ENCODE peak calls at places on chromosomes 4 and X, in ten cellular contexts. F is CD8-positive, alpha-beta T cell; J is fibroblast of the aortic adventitia; A is GM12865; Z is heart right ventricle; E is NB4; S is choroid plexus epithelial cell; I is upper lobe of right lung; Y is astrocyte of the cerebellum; T is cardiac muscle cell. D is an unnamed sample.

GRCh38 chr4:123750044-123750443 is 353.4 kb downstream of the SPRY1 start:
- DNase-seq in J (no peak), Y (no peak), I (no peak), A (no peak), T (peak), Z (no peak), S (peak), F (no peak), E (no peak), D (peak)

GRCh38 chrX:150148749-150149672 is 210.7 kb upstream of the EOLA2 start:
- DNase-seq in S (no peak), T (no peak), I (no peak), E (no peak), J (peak), A (no peak), Y (no peak), F (no peak), Z (peak), D (no peak)

GRCh38 chrX:23699636-23700194 is 32.4 kb downstream of the PRDX4 start:
- DNase-seq in A (no peak), S (peak), Z (peak), I (no peak), F (peak), Y (no peak), T (peak), E (peak), J (peak), D (no peak)

GRCh38 chr4:121145430-121145829 is 18.7 kb downstream of the TNIP3 start:
- DNase-seq in A (no peak), F (no peak), Y (no peak), T (no peak), E (no peak), J (no peak), Z (no peak), S (no peak), I (no peak), D (no peak)

GRCh38 chr4:30619679-30620078 is 100.5 kb upstream of the PCDH7 start:
- DNase-seq in J (peak), F (no peak), I (no peak), S (peak), E (peak), A (peak), T (peak), Y (peak), Z (no peak), D (no peak)

GRCh38 chr4:41106081-41106480 is 108.3 kb downstream of the APBB2 start:
- DNase-seq in E (no peak), S (no peak), Z (no peak), J (peak), Y (no peak), A (no peak), T (no peak), F (no peak), I (no peak), D (no peak)

GRCh38 chr4:111923786-111924185 is 221.5 kb upstream of the FAM241A start:
- DNase-seq in Z (no peak), T (no peak), J (no peak), Y (no peak), E (no peak), S (no peak), I (no peak), A (no peak), F (no peak), D (no peak)

GRCh38 chr4:8427761-8428287 is 12.7 kb downstream of the ACOX3 start:
- DNase-seq in S (peak), T (peak), Y (no peak), A (peak), J (peak), F (no peak), Z (peak), I (no peak), E (peak), D (no peak)

GRCh38 chr4:76955187-76955586 is 5.6 kb downstream of the SEPTIN11 start:
- DNase-seq in J (peak), F (no peak), E (no peak), T (no peak), Y (no peak), S (peak), Z (no peak), A (no peak), I (no peak), D (peak)

GRCh38 chrX:97820170-97820569 is 936.5 kb downstream of the RPA4 start:
- DNase-seq in E (no peak), A (no peak), T (no peak), F (no peak), Y (no peak), S (no peak), I (no peak), Z (no peak), J (no peak), D (no peak)

GRCh38 chr4:122065149-122065548 is 87.0 kb upstream of the BLTP1 start:
- DNase-seq in J (no peak), F (no peak), A (no peak), T (no peak), E (no peak), S (no peak), I (no peak), Z (peak), Y (no peak), D (peak)

GRCh38 chrX:106894392-106894909 is 8.7 kb downstream of the RIPPLY1 start:
- DNase-seq in Z (peak), I (no peak), S (peak), A (peak), E (peak), J (peak), F (peak), Y (peak), T (peak), D (no peak)

GRCh38 chr4:40992472-40993298 is 221.7 kb downstream of the APBB2 start:
- DNase-seq in S (peak), Z (no peak), I (no peak), F (no peak), J (peak), A (peak), T (no peak), Y (no peak), E (peak), D (peak)

GRCh38 chrX:53086464-53086863 is 4.3 kb downstream of the TSPYL2 start:
- DNase-seq in J (no peak), F (no peak), Y (no peak), I (peak), T (no peak), A (no peak), Z (peak), S (peak), E (no peak), D (no peak)

GRCh38 chrX:53085661-53086229 is 3.6 kb downstream of the TSPYL2 start:
- DNase-seq in I (no peak), T (no peak), A (no peak), Y (no peak), E (no peak), J (no peak), Z (no peak), F (no peak), S (no peak), D (no peak)

GRCh38 chrX:53089224-53089842 is 4.6 kb upstream of the KANTR start:
- DNase-seq in F (peak), J (peak), T (peak), S (peak), Z (peak), Y (peak), I (no peak), E (peak), A (peak), D (no peak)

GRCh38 chrX:53087378-53087777 is 5.2 kb downstream of the TSPYL2 start:
- DNase-seq in J (no peak), E (no peak), I (no peak), S (no peak), Z (no peak), T (no peak), A (no peak), Y (no peak), F (no peak), D (no peak)

GRCh38 chrX:53088136-53088974 is 5.6 kb upstream of the KANTR start:
- DNase-seq in S (peak), F (peak), E (no peak), I (peak), J (peak), T (peak), Z (peak), A (no peak), Y (peak), D (peak)
- H3K4me3 ChIP-seq in S (peak), F (peak), E (no peak), I (peak), J (peak), T (peak), Z (peak), A (no peak), Y (peak), D (peak)

GRCh38 chr4:140330311-140330900 is 43.0 kb upstream of the SCOC start:
- DNase-seq in A (peak), F (no peak), E (peak), Y (peak), I (no peak), Z (no peak), T (peak), S (peak), J (peak), D (no peak)

GRCh38 chr4:140331245-140331644 is 42.2 kb upstream of the SCOC start:
- DNase-seq in I (no peak), F (no peak), Y (no peak), A (no peak), S (no peak), T (no peak), Z (no peak), J (no peak), E (peak), D (no peak)

GRCh38 chr4:140326395-140326993 is 47.0 kb upstream of the SCOC start:
- DNase-seq in I (no peak), E (peak), T (peak), F (no peak), Z (peak), S (peak), J (peak), Y (peak), A (no peak), D (no peak)
- TF ChIP-seq CTCF in I (peak), E (peak), T (peak), F (no peak), Z (peak), S (peak), J (peak), Y (peak), A (peak), D (peak)

DNA sequence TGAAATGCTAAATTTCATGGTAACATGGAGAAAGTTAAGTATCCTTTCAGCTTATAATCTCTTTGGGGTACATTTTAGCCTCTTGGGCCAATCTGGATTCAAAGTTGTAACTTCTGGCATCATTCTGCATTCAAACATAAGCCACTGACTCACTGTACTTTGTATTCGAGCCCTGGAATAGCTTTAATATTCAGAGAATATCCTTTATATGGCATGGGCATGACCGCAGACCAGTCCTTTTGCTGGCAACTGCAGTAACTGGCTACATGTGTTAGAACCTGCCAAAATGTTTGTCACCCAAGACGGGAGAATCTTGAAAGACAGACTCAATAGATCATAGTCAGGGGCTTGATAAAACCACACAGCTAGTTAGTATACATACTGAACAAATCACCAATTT is 3.3 kb downstream of the GASK1B start:
- DNase-seq in Y (no peak), Z (no peak), S (no peak), J (peak), I (no peak), A (no peak), E (no peak), T (no peak), F (no peak), D (no peak)
- H3K4me3 ChIP-seq in Y (no peak), Z (peak), S (peak), J (peak), I (peak), A (no peak), E (no peak), T (no peak), F (no peak), D (peak)

GRCh38 chr4:56977321-56978012 is at the start of gene NOA1:
- DNase-seq in I (peak), J (peak), E (peak), S (peak), A (peak), Y (peak), Z (peak), T (peak), F (peak), D (peak)
- TF ChIP-seq CTCF in I (no peak), J (no peak), E (no peak), S (no peak), A (no peak), Y (no peak), Z (no peak), T (no peak), F (no peak), D (no peak)

GRCh38 chr4:169854090-169854489 is 96.3 kb upstream of the HPF1 start:
- DNase-seq in E (no peak), I (no peak), A (no peak), J (no peak), T (peak), Y (no peak), F (no peak), Z (no peak), S (no peak), D (no peak)

GRCh38 chr4:169861592-169861991 is 103.8 kb upstream of the HPF1 start:
- DNase-seq in Z (no peak), I (no peak), J (no peak), S (no peak), F (no peak), A (no peak), Y (no peak), E (no peak), T (no peak), D (no peak)

DNA sequence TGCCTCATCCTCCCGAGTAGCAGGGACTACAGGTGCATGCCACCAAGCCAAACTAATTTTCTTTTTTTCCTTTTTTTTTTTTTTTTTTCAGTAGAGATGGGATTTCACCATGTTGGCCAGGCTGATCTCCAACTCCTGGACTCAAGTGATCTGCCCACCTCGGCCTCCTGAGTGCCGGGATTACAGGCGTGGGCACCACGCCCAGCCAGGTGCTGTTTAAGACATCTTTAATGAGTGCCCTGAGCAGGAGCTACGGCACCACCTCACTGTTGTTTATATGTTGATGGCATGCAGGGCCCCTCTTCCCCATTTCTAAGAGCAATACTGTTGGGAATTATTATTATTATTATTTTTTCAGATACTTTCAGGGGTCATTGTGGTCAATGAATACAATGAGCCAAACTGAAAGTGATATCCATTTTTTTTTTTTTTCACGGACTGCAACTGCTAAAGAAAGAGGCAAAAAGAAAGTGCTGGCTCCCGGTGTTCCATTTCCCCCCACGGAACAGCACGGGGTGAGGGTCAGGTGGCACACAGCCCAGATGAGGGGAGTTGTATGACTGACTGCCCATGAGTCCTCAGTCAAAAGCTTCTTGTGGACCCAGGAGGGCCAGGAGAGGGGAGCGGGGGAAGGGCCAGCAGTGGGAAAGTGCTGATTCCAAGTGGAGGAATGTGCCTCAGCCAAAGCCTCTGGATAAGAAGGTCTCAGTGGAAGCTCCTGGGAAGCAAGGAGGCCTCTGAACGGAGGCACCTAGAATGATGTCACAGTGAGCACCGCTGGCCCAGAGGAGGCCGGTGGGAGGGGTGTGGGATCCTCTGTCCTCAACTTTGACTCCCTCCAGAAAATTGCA is 101.8 kb upstream of the HPF1 start:
- DNase-seq in F (no peak), I (no peak), T (no peak), E (no peak), S (no peak), A (no peak), J (no peak), Y (no peak), Z (no peak), D (no peak)
- H3K4me3 ChIP-seq in F (no peak), I (no peak), T (no peak), E (no peak), S (no peak), A (no peak), J (no peak), Y (no peak), Z (no peak), D (no peak)

DNA sequence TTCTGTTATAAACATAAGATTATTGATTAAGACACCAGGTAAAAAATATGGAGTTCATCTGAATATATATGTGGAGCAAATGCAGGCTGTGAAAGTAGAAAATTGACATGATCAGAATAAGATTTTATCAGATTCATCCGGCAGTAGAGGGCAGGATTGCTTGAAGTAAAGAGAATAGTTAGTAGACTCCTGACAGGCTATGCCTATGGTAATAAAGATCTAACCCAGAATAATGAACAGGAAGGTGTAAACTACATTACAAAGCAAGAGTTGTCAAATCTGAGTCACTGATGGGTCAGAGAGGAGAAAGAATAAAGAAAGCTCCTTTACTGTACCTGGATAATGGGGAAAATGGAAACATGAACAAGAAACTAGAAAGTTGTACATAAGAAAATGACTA is 20.8 kb upstream of the TMEM184C start:
- DNase-seq in Z (no peak), E (no peak), A (no peak), F (no peak), Y (no peak), T (no peak), S (peak), J (no peak), I (no peak), D (no peak)
- TF ChIP-seq CTCF in Z (no peak), E (no peak), A (no peak), F (no peak), Y (peak), T (no peak), S (peak), J (no peak), I (no peak), D (peak)

DNA sequence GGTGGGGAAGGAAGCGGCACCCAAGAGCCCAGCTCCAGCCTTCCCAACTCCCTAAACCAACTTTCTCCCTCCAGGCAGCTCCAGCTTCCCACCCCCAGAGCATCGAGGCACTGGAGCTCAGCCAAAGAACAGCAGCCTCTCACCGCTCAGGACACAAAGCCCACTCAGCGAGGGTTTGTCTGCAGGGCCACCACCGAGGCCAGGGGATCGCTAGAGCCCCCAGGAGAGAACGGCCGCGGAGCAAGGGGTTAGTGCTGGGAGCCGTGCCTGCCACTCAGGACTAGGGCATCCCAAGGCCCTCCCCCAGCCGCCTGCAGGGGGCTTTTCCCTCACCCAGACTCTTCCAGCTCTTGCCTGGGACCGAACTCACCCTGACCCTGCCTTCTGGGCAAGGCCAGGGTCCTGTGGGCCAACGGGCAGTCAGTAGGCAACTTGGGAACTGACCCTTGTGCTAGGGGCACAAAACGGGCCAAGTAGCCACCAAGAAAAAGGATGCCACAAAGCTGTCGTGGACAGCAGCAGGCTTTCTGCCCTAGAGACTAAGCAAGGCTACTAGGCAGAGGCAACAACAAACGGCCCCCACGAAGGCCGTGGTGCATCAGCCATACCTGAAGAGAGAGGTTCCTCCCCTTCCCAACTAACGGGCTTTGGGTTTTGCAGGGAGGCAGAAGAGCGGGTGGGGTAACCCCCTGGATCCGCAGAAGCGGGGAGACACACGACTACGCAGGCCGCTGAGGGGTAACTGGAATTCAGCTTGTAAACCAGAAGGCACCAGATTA is 2.3 kb downstream of the HCFC1 start:
- DNase-seq in F (no peak), A (no peak), E (peak), T (no peak), Z (no peak), S (no peak), Y (no peak), I (no peak), J (no peak), D (no peak)
- H3K4me3 ChIP-seq in F (peak), A (peak), E (peak), T (peak), Z (peak), S (peak), Y (peak), I (peak), J (peak), D (peak)

D was measured in retinal pigment epithelial cell.